ENCODE peak calls at places on chromosomes 16 and 17, in ten cellular contexts. One of them, this sample, is unnamed.

GRCh38 chr17:48612854-48613691 is 2.0 kb downstream of the HOXB8 start:
- DNase-seq in astrocyte: no peak
- DNase-seq in hepatocyte: peak; percentile 61
- DNase-seq in HCT116: no peak
- DNase-seq in neural progenitor cell: peak; percentile 71
- DNase-seq in fibroblast of lung: peak; percentile 19
- DNase-seq in MM.1S: no peak
- DNase-seq in GM12878: no peak
- DNase-seq in GM23248: peak; percentile 76
- DNase-seq in H1: no peak
- DNase-seq in this sample: no peak

GRCh38 chr17:39225974-39226683 is 384 bp upstream of the STAC2 start:
- DNase-seq in astrocyte: no peak
- DNase-seq in hepatocyte: peak; percentile 76
- DNase-seq in HCT116: no peak
- DNase-seq in neural progenitor cell: peak; percentile 98
- DNase-seq in fibroblast of lung: peak; percentile 44
- DNase-seq in MM.1S: no peak
- DNase-seq in GM12878: no peak
- DNase-seq in GM23248: peak; percentile 57
- DNase-seq in H1: peak; percentile 98
- DNase-seq in this sample: no peak

GRCh38 chr17:1904273-1905052 is 74.7 kb downstream of the RPA1 start:
- DNase-seq in astrocyte: no peak
- DNase-seq in hepatocyte: no peak
- DNase-seq in HCT116: no peak
- DNase-seq in neural progenitor cell: no peak
- DNase-seq in fibroblast of lung: no peak
- DNase-seq in MM.1S: peak; percentile 44
- DNase-seq in GM12878: peak; percentile 7
- DNase-seq in GM23248: no peak
- DNase-seq in H1: no peak
- DNase-seq in this sample: no peak

GRCh38 chr17:82864721-82865240 is 25.0 kb upstream of the ZNF750 start:
- DNase-seq in astrocyte: no peak
- DNase-seq in hepatocyte: no peak
- DNase-seq in HCT116: no peak
- DNase-seq in neural progenitor cell: no peak
- DNase-seq in fibroblast of lung: no peak
- DNase-seq in MM.1S: no peak
- DNase-seq in GM12878: no peak
- DNase-seq in GM23248: no peak
- DNase-seq in H1: no peak
- DNase-seq in this sample: no peak

GRCh38 chr16:24525970-24526559 is 13.3 kb upstream of the RBBP6 start:
- DNase-seq in astrocyte: peak; percentile 44
- DNase-seq in hepatocyte: peak; percentile 50
- DNase-seq in HCT116: no peak
- DNase-seq in neural progenitor cell: no peak
- DNase-seq in fibroblast of lung: peak; percentile 56
- DNase-seq in MM.1S: no peak
- DNase-seq in GM12878: no peak
- DNase-seq in GM23248: peak; percentile 82
- DNase-seq in H1: peak; percentile 26
- DNase-seq in this sample: peak; percentile 96

GRCh38 chr17:43371227-43371821 is 27.5 kb upstream of the ARL4D start:
- DNase-seq in astrocyte: no peak
- DNase-seq in hepatocyte: no peak
- DNase-seq in HCT116: no peak
- DNase-seq in neural progenitor cell: no peak
- DNase-seq in fibroblast of lung: no peak
- DNase-seq in MM.1S: no peak
- DNase-seq in GM12878: no peak
- DNase-seq in GM23248: no peak
- DNase-seq in H1: no peak
- DNase-seq in this sample: no peak

GRCh38 chr16:24013733-24014645 is 178.2 kb downstream of the PRKCB start:
- DNase-seq in astrocyte: no peak
- DNase-seq in hepatocyte: no peak
- DNase-seq in HCT116: no peak
- DNase-seq in neural progenitor cell: no peak
- DNase-seq in fibroblast of lung: no peak
- DNase-seq in MM.1S: peak; percentile 83
- DNase-seq in GM12878: peak; percentile 98
- DNase-seq in GM23248: no peak
- DNase-seq in H1: no peak
- DNase-seq in this sample: no peak

GRCh38 chr17:68790931-68791330 is 164.3 kb downstream of the ABCA8 start:
- DNase-seq in astrocyte: peak; percentile 42
- DNase-seq in hepatocyte: no peak
- DNase-seq in HCT116: no peak
- DNase-seq in neural progenitor cell: no peak
- DNase-seq in fibroblast of lung: peak; percentile 49
- DNase-seq in MM.1S: no peak
- DNase-seq in GM12878: no peak
- DNase-seq in GM23248: peak; percentile 61
- DNase-seq in H1: no peak
- DNase-seq in this sample: no peak

GRCh38 chr17:46875849-46876352 is 24.5 kb downstream of the WNT9B start:
- DNase-seq in astrocyte: no peak
- DNase-seq in hepatocyte: no peak
- DNase-seq in HCT116: no peak
- DNase-seq in neural progenitor cell: no peak
- DNase-seq in fibroblast of lung: no peak
- DNase-seq in MM.1S: peak; percentile 36
- DNase-seq in GM12878: no peak
- DNase-seq in GM23248: no peak
- DNase-seq in H1: no peak
- DNase-seq in this sample: no peak

GRCh38 chr17:46876353-46876887 is 25.0 kb downstream of the WNT9B start:
- DNase-seq in astrocyte: no peak
- DNase-seq in hepatocyte: peak; percentile 73
- DNase-seq in HCT116: peak; percentile 61
- DNase-seq in neural progenitor cell: peak; percentile 53
- DNase-seq in fibroblast of lung: no peak
- DNase-seq in MM.1S: peak; percentile 76
- DNase-seq in GM12878: no peak
- DNase-seq in GM23248: no peak
- DNase-seq in H1: peak; percentile 74
- DNase-seq in this sample: peak; percentile 79

GRCh38 chr17:46877466-46877865 is 26.1 kb downstream of the WNT9B start:
- DNase-seq in astrocyte: no peak
- DNase-seq in hepatocyte: no peak
- DNase-seq in HCT116: no peak
- DNase-seq in neural progenitor cell: no peak
- DNase-seq in fibroblast of lung: no peak
- DNase-seq in MM.1S: no peak
- DNase-seq in GM12878: no peak
- DNase-seq in GM23248: no peak
- DNase-seq in H1: no peak
- DNase-seq in this sample: no peak

GRCh38 chr17:46878055-46878454 is 26.7 kb downstream of the WNT9B start:
- DNase-seq in astrocyte: no peak
- DNase-seq in hepatocyte: no peak
- DNase-seq in HCT116: no peak
- DNase-seq in neural progenitor cell: no peak
- DNase-seq in fibroblast of lung: no peak
- DNase-seq in MM.1S: no peak
- DNase-seq in GM12878: no peak
- DNase-seq in GM23248: no peak
- DNase-seq in H1: no peak
- DNase-seq in this sample: no peak

DNA sequence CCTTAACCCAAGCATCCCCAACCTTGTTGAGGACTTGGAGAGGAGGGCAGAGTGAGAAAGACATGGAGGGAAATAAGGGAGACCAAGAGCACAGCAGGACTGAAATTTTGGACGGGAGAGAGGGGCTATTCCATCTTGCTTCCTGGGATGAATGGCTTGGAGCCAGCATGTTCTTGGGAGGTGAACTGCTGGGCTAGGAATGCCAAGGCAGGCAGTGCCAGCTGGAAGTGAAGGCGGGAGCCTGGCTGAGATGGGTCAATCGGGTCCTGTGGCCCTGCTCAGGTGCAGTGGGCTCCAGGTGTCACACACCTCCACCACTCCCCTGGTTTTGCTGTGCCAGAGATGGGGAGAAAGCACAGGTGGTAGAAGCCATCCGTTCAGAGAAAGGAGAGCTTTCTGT is 25.5 kb downstream of the WNT9B start:
- DNase-seq in astrocyte: no peak
- DNase-seq in hepatocyte: no peak
- DNase-seq in HCT116: no peak
- DNase-seq in neural progenitor cell: no peak
- DNase-seq in fibroblast of lung: no peak
- DNase-seq in MM.1S: no peak
- DNase-seq in GM12878: no peak
- DNase-seq in GM23248: no peak
- DNase-seq in H1: no peak
- DNase-seq in this sample: no peak
- H3K4me1 ChIP-seq in astrocyte: no peaks in the 10 kb centered on the region
- H3K4me1 ChIP-seq in hepatocyte: no peaks in the 10 kb centered on the region
- H3K4me1 ChIP-seq in HCT116: peaks cover 3% of the 10 kb centered on the region
- H3K4me1 ChIP-seq in neural progenitor cell: no peaks in the 10 kb centered on the region
- H3K4me1 ChIP-seq in fibroblast of lung: no peaks in the 10 kb centered on the region
- H3K4me1 ChIP-seq in MM.1S: peaks cover 4% of the 10 kb centered on the region
- H3K4me1 ChIP-seq in GM12878: no peaks in the 10 kb centered on the region
- H3K4me1 ChIP-seq in GM23248: no peaks in the 10 kb centered on the region
- H3K4me1 ChIP-seq in H1: no peaks in the 10 kb centered on the region
- H3K4me1 ChIP-seq in this sample: no peaks in the 10 kb centered on the region

GRCh38 chr17:6555331-6556120 is 829 bp downstream of the PITPNM3 start:
- DNase-seq in astrocyte: peak; percentile 49
- DNase-seq in hepatocyte: peak; percentile 50
- DNase-seq in HCT116: no peak
- DNase-seq in neural progenitor cell: peak; percentile 74
- DNase-seq in fibroblast of lung: peak; percentile 65
- DNase-seq in MM.1S: no peak
- DNase-seq in GM12878: no peak
- DNase-seq in GM23248: peak; percentile 84
- DNase-seq in H1: peak; percentile 67
- DNase-seq in this sample: peak; percentile 58

GRCh38 chr17:6554871-6555330 is 1.5 kb downstream of the PITPNM3 start:
- DNase-seq in astrocyte: no peak
- DNase-seq in hepatocyte: no peak
- DNase-seq in HCT116: no peak
- DNase-seq in neural progenitor cell: peak; percentile 48
- DNase-seq in fibroblast of lung: no peak
- DNase-seq in MM.1S: no peak
- DNase-seq in GM12878: no peak
- DNase-seq in GM23248: no peak
- DNase-seq in H1: no peak
- DNase-seq in this sample: peak; percentile 20

GRCh38 chr17:6558276-6558675 is 1.9 kb upstream of the PITPNM3 start:
- DNase-seq in astrocyte: no peak
- DNase-seq in hepatocyte: no peak
- DNase-seq in HCT116: no peak
- DNase-seq in neural progenitor cell: no peak
- DNase-seq in fibroblast of lung: no peak
- DNase-seq in MM.1S: no peak
- DNase-seq in GM12878: no peak
- DNase-seq in GM23248: no peak
- DNase-seq in H1: no peak
- DNase-seq in this sample: no peak

GRCh38 chr17:6557040-6557438 is 684 bp upstream of the PITPNM3 start:
- DNase-seq in astrocyte: no peak
- DNase-seq in hepatocyte: no peak
- DNase-seq in HCT116: no peak
- DNase-seq in neural progenitor cell: no peak
- DNase-seq in fibroblast of lung: no peak
- DNase-seq in MM.1S: no peak
- DNase-seq in GM12878: no peak
- DNase-seq in GM23248: no peak
- DNase-seq in H1: no peak
- DNase-seq in this sample: no peak

GRCh38 chr17:6556121-6557039 is at the start of gene PITPNM3:
- DNase-seq in astrocyte: no peak
- DNase-seq in hepatocyte: peak; percentile 54
- DNase-seq in HCT116: no peak
- DNase-seq in neural progenitor cell: peak; percentile 72
- DNase-seq in fibroblast of lung: no peak
- DNase-seq in MM.1S: no peak
- DNase-seq in GM12878: no peak
- DNase-seq in GM23248: peak; percentile 58
- DNase-seq in H1: peak; percentile 59
- DNase-seq in this sample: peak; percentile 38
- TF ChIP-seq EZH2 in astrocyte: no peak
- TF ChIP-seq EZH2 in hepatocyte: no peak
- TF ChIP-seq EZH2 in HCT116: no peak
- TF ChIP-seq EZH2 in neural progenitor cell: peak; percentile 34
- TF ChIP-seq EZH2 in fibroblast of lung: no peak
- TF ChIP-seq EZH2 in MM.1S: no peak
- TF ChIP-seq EZH2 in GM12878: no peak
- TF ChIP-seq EZH2 in GM23248: no peak
- TF ChIP-seq EZH2 in H1: peak; percentile 49
- TF ChIP-seq EZH2 in this sample: no peak

GRCh38 chr16:84924339-84925091 is 86.8 kb downstream of the ZDHHC7 start:
- DNase-seq in astrocyte: no peak
- DNase-seq in hepatocyte: no peak
- DNase-seq in HCT116: no peak
- DNase-seq in neural progenitor cell: no peak
- DNase-seq in fibroblast of lung: no peak
- DNase-seq in MM.1S: no peak
- DNase-seq in GM12878: no peak
- DNase-seq in GM23248: no peak
- DNase-seq in H1: no peak
- DNase-seq in this sample: no peak
- H2AFZ ChIP-seq in astrocyte: no peak overlapping the region
- H2AFZ ChIP-seq in hepatocyte: no peak overlapping the region
- H2AFZ ChIP-seq in HCT116: peak overlapping the region; percentile 87
- H2AFZ ChIP-seq in neural progenitor cell: peak overlapping the region; percentile 15
- H2AFZ ChIP-seq in fibroblast of lung: no peak overlapping the region
- H2AFZ ChIP-seq in MM.1S: no peak overlapping the region
- H2AFZ ChIP-seq in GM12878: no peak overlapping the region
- H2AFZ ChIP-seq in GM23248: no peak overlapping the region
- H2AFZ ChIP-seq in H1: peak overlapping the region; percentile 43
- H2AFZ ChIP-seq in this sample: peak overlapping the region; percentile 42

GRCh38 chr16:17125671-17126070 is 345.1 kb downstream of the XYLT1 start:
- DNase-seq in astrocyte: peak; percentile 65
- DNase-seq in hepatocyte: no peak
- DNase-seq in HCT116: no peak
- DNase-seq in neural progenitor cell: no peak
- DNase-seq in fibroblast of lung: peak; percentile 71
- DNase-seq in MM.1S: no peak
- DNase-seq in GM12878: no peak
- DNase-seq in GM23248: peak; percentile 25
- DNase-seq in H1: no peak
- DNase-seq in this sample: no peak

GRCh38 chr16:17131351-17131750 is 339.4 kb downstream of the XYLT1 start:
- DNase-seq in astrocyte: no peak
- DNase-seq in hepatocyte: no peak
- DNase-seq in HCT116: no peak
- DNase-seq in neural progenitor cell: no peak
- DNase-seq in fibroblast of lung: no peak
- DNase-seq in MM.1S: no peak
- DNase-seq in GM12878: no peak
- DNase-seq in GM23248: no peak
- DNase-seq in H1: no peak
- DNase-seq in this sample: no peak

GRCh38 chr16:17130733-17131132 is 340.0 kb downstream of the XYLT1 start:
- DNase-seq in astrocyte: no peak
- DNase-seq in hepatocyte: no peak
- DNase-seq in HCT116: no peak
- DNase-seq in neural progenitor cell: no peak
- DNase-seq in fibroblast of lung: no peak
- DNase-seq in MM.1S: peak; percentile 18
- DNase-seq in GM12878: no peak
- DNase-seq in GM23248: no peak
- DNase-seq in H1: no peak
- DNase-seq in this sample: no peak

GRCh38 chr16:17133851-17134250 is 336.9 kb downstream of the XYLT1 start:
- DNase-seq in astrocyte: no peak
- DNase-seq in hepatocyte: no peak
- DNase-seq in HCT116: no peak
- DNase-seq in neural progenitor cell: no peak
- DNase-seq in fibroblast of lung: no peak
- DNase-seq in MM.1S: no peak
- DNase-seq in GM12878: no peak
- DNase-seq in GM23248: no peak
- DNase-seq in H1: no peak
- DNase-seq in this sample: no peak

DNA sequence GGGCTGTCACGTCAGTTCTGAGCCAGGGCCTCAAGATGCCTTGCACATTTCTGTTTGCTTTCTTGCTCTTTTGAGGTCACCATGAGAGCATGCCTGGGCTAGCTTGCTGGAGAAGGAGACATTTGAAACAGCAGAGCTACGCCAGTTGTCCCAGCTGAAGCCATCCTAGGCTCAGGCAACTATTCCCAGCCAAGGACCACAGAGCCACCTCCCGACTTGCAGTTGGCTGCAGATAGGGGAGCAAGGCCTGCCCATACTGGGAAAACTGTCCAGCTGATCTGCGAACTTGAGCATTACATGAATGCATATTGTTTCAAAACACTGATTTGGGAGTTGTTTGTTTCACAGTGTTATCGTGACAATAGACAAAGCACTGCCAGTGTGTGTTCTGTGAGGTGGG is 340.8 kb downstream of the XYLT1 start:
- DNase-seq in astrocyte: no peak
- DNase-seq in hepatocyte: no peak
- DNase-seq in HCT116: no peak
- DNase-seq in neural progenitor cell: no peak
- DNase-seq in fibroblast of lung: no peak
- DNase-seq in MM.1S: no peak
- DNase-seq in GM12878: no peak
- DNase-seq in GM23248: no peak
- DNase-seq in H1: no peak
- DNase-seq in this sample: no peak
- H3K4me1 ChIP-seq in astrocyte: no peaks in the 10 kb centered on the region
- H3K4me1 ChIP-seq in hepatocyte: no peaks in the 10 kb centered on the region
- H3K4me1 ChIP-seq in HCT116: no peaks in the 10 kb centered on the region
- H3K4me1 ChIP-seq in neural progenitor cell: peaks cover 9% of the 10 kb centered on the region
- H3K4me1 ChIP-seq in fibroblast of lung: no peaks in the 10 kb centered on the region
- H3K4me1 ChIP-seq in MM.1S: peaks cover 25% of the 10 kb centered on the region
- H3K4me1 ChIP-seq in GM12878: peaks cover 15% of the 10 kb centered on the region
- H3K4me1 ChIP-seq in GM23248: no peaks in the 10 kb centered on the region
- H3K4me1 ChIP-seq in H1: peaks cover 2% of the 10 kb centered on the region
- H3K4me1 ChIP-seq in this sample: no peaks in the 10 kb centered on the region

This sample was measured in PC-3.